ENCODE peak calls at places on chromosome 13, in six cellular contexts. E is NCI-H774; S is stimulated activated CD8-positive, alpha-beta memory T cell treated with anti-CD3 and anti-CD28 coated beads, Interleukin-2, amount 100 ng/mL, for 48 hours; J is T-helper 17 cell; Z is tibial artery; Q is activated gamma-delta T cell treated with anti-CD3 and anti-CD28 coated beads, Interleukin-2, amount 50 U/mL, for 16 hours. L is an unnamed sample.

GRCh38 chr13:76830805-76831204 is 55.4 kb downstream of the KCTD12 start:
- DNase-seq in E (no peak), S (no peak), J (no peak), Z (no peak), Q (no peak), L (no peak)

GRCh38 chr13:33186851-33187250 is 98.7 kb downstream of the STARD13 start:
- DNase-seq in E (no peak), S (no peak), J (no peak), Z (no peak), Q (no peak), L (no peak)

GRCh38 chr13:80858131-80858530 is 517.2 kb upstream of the SPRY2 start:
- DNase-seq in E (no peak), S (no peak), J (no peak), Z (no peak), Q (no peak), L (no peak)

GRCh38 chr13:31588331-31588730 is 151.0 kb upstream of the RXFP2 start:
- DNase-seq in E (no peak), S (no peak), J (no peak), Z (no peak), Q (no peak), L (no peak)

GRCh38 chr13:40438999-40439797 is 227.2 kb downstream of the FOXO1 start:
- DNase-seq in E (no peak), S (no peak), J (no peak), Z (peak; percentile 21), Q (no peak), L (no peak)

GRCh38 chr13:30906411-30906990 is 430 bp downstream of the MEDAG start:
- DNase-seq in E (no peak), S (no peak), J (no peak), Z (no peak), Q (no peak), L (no peak)

GRCh38 chr13:110991991-110992508 is 77.2 kb upstream of the ANKRD10 start:
- DNase-seq in E (no peak), S (no peak), J (no peak), Z (no peak), Q (no peak), L (no peak)

GRCh38 chr13:93344048-93344447 is 117.4 kb downstream of the GPC6 start:
- DNase-seq in E (no peak), S (no peak), J (no peak), Z (no peak), Q (no peak), L (no peak)

GRCh38 chr13:99996177-99996705 is 14.7 kb downstream of the ZIC2 start:
- DNase-seq in E (peak; percentile 88), S (no peak), J (no peak), Z (no peak), Q (no peak), L (no peak)

GRCh38 chr13:24923305-24923640 is 159.3 kb downstream of the RNF17 start:
- DNase-seq in E (no peak), S (no peak), J (no peak), Z (no peak), Q (no peak), L (no peak)

GRCh38 chr13:34990399-34991224 is 48.5 kb downstream of the NBEA start:
- DNase-seq in E (no peak), S (no peak), J (no peak), Z (no peak), Q (no peak), L (no peak)

GRCh38 chr13:70457474-70457873 is 349.2 kb upstream of the KLHL1 start:
- DNase-seq in E (no peak), S (no peak), J (no peak), Z (no peak), Q (no peak), L (no peak)

GRCh38 chr13:106349080-106349841 is 186.2 kb downstream of the EFNB2 start:
- DNase-seq in E (peak; percentile 59), S (no peak), J (no peak), Z (peak; percentile 26), Q (no peak), L (no peak)

GRCh38 chr13:89407357-89407756 is 1736.2 kb downstream of the SLITRK5 start:
- DNase-seq in E (no peak), S (no peak), J (no peak), Z (no peak), Q (no peak), L (no peak)

GRCh38 chr13:98706446-98707110 is 45.9 kb downstream of the SLC15A1 start:
- DNase-seq in E (no peak), S (no peak), J (no peak), Z (no peak), Q (no peak), L (no peak)

GRCh38 chr13:29901714-29902631 is 51.6 kb upstream of the UBL3 start:
- DNase-seq in E (no peak), S (no peak), J (no peak), Z (no peak), Q (peak; percentile 10), L (no peak)

GRCh38 chr13:100836696-100837095 is 162.1 kb upstream of the TMTC4 start:
- DNase-seq in E (no peak), S (no peak), J (no peak), Z (no peak), Q (no peak), L (no peak)

GRCh38 chr13:28347456-28348371 is 147.2 kb downstream of the FLT1 start:
- DNase-seq in E (no peak), S (no peak), J (no peak), Z (no peak), Q (no peak), L (no peak)

GRCh38 chr13:28267495-28267894 is 129.2 kb downstream of the PAN3 start:
- DNase-seq in E (no peak), S (no peak), J (no peak), Z (no peak), Q (no peak), L (no peak)

GRCh38 chr13:35712907-35713685 is 236.6 kb upstream of the MAB21L1 start:
- DNase-seq in E (no peak), S (no peak), J (no peak), Z (no peak), Q (no peak), L (no peak)

GRCh38 chr13:27425151-27425917 is 915 bp downstream of the GTF3A start:
- DNase-seq in E (no peak), S (no peak), J (no peak), Z (no peak), Q (no peak), L (no peak)

GRCh38 chr13:39803156-39803555 is 147.7 kb downstream of the COG6 start:
- DNase-seq in E (no peak), S (no peak), J (no peak), Z (no peak), Q (no peak), L (no peak)

GRCh38 chr13:83286737-83287136 is 595.5 kb downstream of the SLITRK1 start:
- DNase-seq in E (no peak), S (no peak), J (no peak), Z (no peak), Q (no peak), L (no peak)

GRCh38 chr13:33180009-33180804 is 105.3 kb downstream of the STARD13 start:
- DNase-seq in E (no peak), S (no peak), J (no peak), Z (no peak), Q (no peak), L (no peak)

GRCh38 chr13:110680852-110681251 is 25.1 kb downstream of the CARS2 start:
- DNase-seq in E (no peak), S (no peak), J (no peak), Z (no peak), Q (no peak), L (no peak)

L was measured in hypothalamus.